ENCODE peak calls at places on chromosomes 3 and 15, in ten cellular contexts. H is GM23248, K is AG04449, E is heart left ventricle, J is cardiac fibroblast, G is tibial artery, R is IMR-90, S is body of pancreas, U is AG04450, I is HCT116. F is an unnamed sample.

GRCh38 chr3:128569756-128570155 is 76.8 kb upstream of the GATA2 start:
- DNase-seq in K (no peak), H (no peak), J (no peak), S (no peak), G (no peak), I (no peak), U (no peak), R (no peak), E (no peak), F (no peak)

GRCh38 chr3:105791919-105792786 is 76.7 kb downstream of the CBLB start:
- DNase-seq in R (peak), K (peak), J (peak), E (peak), S (peak), U (peak), H (peak), G (peak), I (no peak), F (peak)

GRCh38 chr15:37253877-37254276 is 153.5 kb upstream of the MEIS2 start:
- DNase-seq in S (no peak), K (peak), E (no peak), G (no peak), J (peak), U (no peak), I (no peak), R (peak), H (peak), F (no peak)

GRCh38 chr3:116445291-116445841 is at the start of gene LSAMP:
- DNase-seq in J (peak), I (no peak), H (peak), S (peak), E (no peak), U (no peak), K (no peak), G (no peak), R (peak), F (no peak)

GRCh38 chr15:36029606-36030005 is 483.6 kb upstream of the DPH6 start:
- DNase-seq in H (peak), I (no peak), S (no peak), G (no peak), R (peak), J (peak), K (peak), E (no peak), U (peak), F (peak)

GRCh38 chr3:125148016-125148812 is 64.3 kb downstream of the SLC12A8 start:
- DNase-seq in U (no peak), H (peak), E (no peak), K (no peak), G (no peak), R (no peak), S (no peak), J (no peak), I (no peak), F (no peak)

GRCh38 chr3:127172670-127173515 is 20.0 kb upstream of the PRR23E start:
- DNase-seq in J (peak), G (no peak), I (no peak), S (no peak), U (peak), E (no peak), H (peak), R (peak), K (no peak), F (peak)

GRCh38 chr3:9279959-9280358 is 30.5 kb upstream of the SRGAP3 start:
- DNase-seq in I (no peak), S (no peak), G (no peak), U (no peak), J (no peak), R (peak), K (no peak), H (peak), E (no peak), F (no peak)

GRCh38 chr15:70358011-70358819 is 260.5 kb upstream of the TLE3 start:
- DNase-seq in G (no peak), U (no peak), J (no peak), I (no peak), S (no peak), K (no peak), E (no peak), R (no peak), H (no peak), F (no peak)

GRCh38 chr15:60385620-60386552 is 11.9 kb downstream of the ANXA2 start:
- DNase-seq in H (peak), E (no peak), K (no peak), G (no peak), I (no peak), R (no peak), J (peak), S (no peak), U (no peak), F (no peak)

GRCh38 chr3:131549340-131549739 is 46.6 kb upstream of the MRPL3 start:
- DNase-seq in G (no peak), H (peak), J (no peak), R (no peak), S (no peak), I (peak), E (no peak), K (no peak), U (no peak), F (no peak)

GRCh38 chr3:147411235-147411607 is 2.1 kb downstream of the ZIC1 start:
- DNase-seq in J (peak), I (no peak), H (peak), R (peak), E (no peak), S (no peak), G (no peak), U (no peak), K (no peak), F (no peak)

GRCh38 chr3:126886217-126886616 is 96.7 kb upstream of the PLXNA1 start:
- DNase-seq in G (no peak), H (no peak), K (no peak), U (no peak), J (peak), I (no peak), R (peak), E (no peak), S (no peak), F (peak)

GRCh38 chr3:98814799-98815450 is 51.8 kb downstream of the ST3GAL6 start:
- DNase-seq in S (no peak), I (no peak), G (no peak), H (peak), R (peak), U (peak), K (peak), E (no peak), J (peak), F (peak)

GRCh38 chr15:85742186-85742751 is 52.5 kb downstream of the KLHL25 start:
- DNase-seq in G (peak), K (peak), R (peak), U (no peak), S (no peak), E (no peak), J (peak), H (peak), I (no peak), F (no peak)

GRCh38 chr3:82707035-82707434 is 945.6 kb upstream of the GBE1 start:
- DNase-seq in G (no peak), K (no peak), R (no peak), J (no peak), I (no peak), S (peak), E (no peak), H (no peak), U (no peak), F (no peak)

GRCh38 chr3:190673157-190673556 is 159.3 kb downstream of the IL1RAP start:
- DNase-seq in H (peak), J (peak), G (no peak), K (peak), R (peak), U (no peak), S (no peak), I (no peak), E (no peak), F (peak)

GRCh38 chr3:86995537-86995936 is 4.6 kb upstream of the VGLL3 start:
- DNase-seq in G (no peak), H (peak), S (no peak), E (no peak), R (peak), I (peak), K (peak), J (peak), U (no peak), F (peak)

GRCh38 chr3:188057124-188057523 is 96.8 kb upstream of the LPP start:
- DNase-seq in S (no peak), H (no peak), G (no peak), I (no peak), K (no peak), E (no peak), R (no peak), J (no peak), U (no peak), F (no peak)

GRCh38 chr15:38401716-38402115 is 52.2 kb upstream of the FAM98B start:
- DNase-seq in E (no peak), H (peak), S (no peak), G (no peak), R (no peak), K (no peak), I (no peak), U (no peak), J (no peak), F (no peak)

GRCh38 chr3:44962606-44963393 is 13.2 kb downstream of the ZDHHC3 start:
- DNase-seq in U (no peak), R (peak), I (no peak), J (no peak), H (peak), K (peak), G (no peak), E (no peak), S (no peak), F (no peak)

GRCh38 chr3:84717894-84718293 is 240.9 kb upstream of the CADM2 start:
- DNase-seq in I (no peak), H (no peak), K (no peak), J (no peak), R (no peak), S (no peak), E (no peak), G (no peak), U (no peak), F (no peak)

GRCh38 chr3:41683666-41684350 is 278.1 kb downstream of the ULK4 start:
- DNase-seq in J (peak), U (no peak), I (no peak), K (peak), R (peak), E (no peak), H (peak), S (no peak), G (no peak), F (no peak)

GRCh38 chr15:69919816-69920215 is 177.9 kb downstream of the TLE3 start:
- DNase-seq in G (no peak), E (no peak), J (no peak), S (no peak), R (no peak), I (no peak), H (no peak), K (no peak), U (no peak), F (no peak)

GRCh38 chr3:146131616-146132410 is 29.2 kb downstream of the PLOD2 start:
- DNase-seq in S (no peak), K (peak), J (peak), R (peak), E (no peak), G (no peak), H (peak), I (no peak), U (peak), F (peak)

GRCh38 chr15:98394546-98394945 is 253.8 kb upstream of the IGF1R start:
- DNase-seq in E (no peak), K (no peak), J (no peak), S (no peak), G (no peak), U (no peak), H (no peak), R (no peak), I (no peak), F (no peak)

GRCh38 chr15:69044899-69045298 is 30.4 kb downstream of the NOX5 start:
- DNase-seq in K (peak), E (no peak), H (peak), R (peak), U (no peak), G (no peak), I (no peak), J (peak), S (no peak), F (peak)

GRCh38 chr15:74200394-74200793 is 2.2 kb downstream of the STRA6 start:
- DNase-seq in J (peak), U (no peak), S (peak), K (no peak), R (peak), H (peak), I (peak), G (peak), E (no peak), F (peak)

GRCh38 chr15:31801152-31801551 is 229.2 kb upstream of the CHRNA7 start:
- DNase-seq in J (no peak), I (no peak), S (peak), U (no peak), E (peak), R (no peak), K (no peak), G (no peak), H (peak), F (no peak)

GRCh38 chr3:141928626-141929270 is 52.3 kb downstream of the ATP1B3 start:
- DNase-seq in R (no peak), J (no peak), H (no peak), E (no peak), S (no peak), K (no peak), U (no peak), I (no peak), G (no peak), F (no peak)

GRCh38 chr3:194540268-194540937 is 53.6 kb upstream of the ATP13A3 start:
- DNase-seq in E (no peak), S (peak), H (peak), R (peak), J (peak), U (no peak), I (no peak), G (peak), K (no peak), F (no peak)

GRCh38 chr3:196440696-196441095 is 8.5 kb upstream of the UBXN7 start:
- DNase-seq in U (no peak), I (no peak), K (no peak), R (peak), H (peak), G (no peak), E (no peak), J (no peak), S (no peak), F (no peak)

GRCh38 chr3:12994357-12994606 is 78.9 kb downstream of the IQSEC1 start:
- DNase-seq in E (peak), S (peak), G (no peak), R (no peak), I (no peak), J (no peak), K (no peak), U (no peak), H (peak), F (no peak)

GRCh38 chr15:24676431-24676830 is 856 bp downstream of the NPAP1 start:
- DNase-seq in E (no peak), U (no peak), K (no peak), I (no peak), H (no peak), R (no peak), G (no peak), S (no peak), J (no peak), F (no peak)

GRCh38 chr3:33831053-33831452 is 32.6 kb downstream of the PDCD6IP start:
- DNase-seq in U (no peak), H (peak), E (no peak), J (no peak), K (no peak), S (no peak), I (no peak), R (peak), G (no peak), F (peak)

GRCh38 chr3:139280027-139280671 is 63.7 kb upstream of the MRPS22 start:
- DNase-seq in S (no peak), K (no peak), J (no peak), R (no peak), U (no peak), E (no peak), I (no peak), H (no peak), G (no peak), F (no peak)

GRCh38 chr3:65713016-65713415 is 325.7 kb downstream of the MAGI1 start:
- DNase-seq in H (peak), R (peak), I (no peak), K (peak), J (peak), S (no peak), G (no peak), U (peak), E (no peak), F (peak)

GRCh38 chr3:10957976-10958749 is 34.4 kb upstream of the SLC6A1 start:
- DNase-seq in E (no peak), K (no peak), J (peak), R (no peak), S (peak), H (peak), U (no peak), G (no peak), I (no peak), F (no peak)

GRCh38 chr15:48550822-48551525 is 94.5 kb downstream of the FBN1 start:
- DNase-seq in J (peak), I (no peak), R (no peak), K (no peak), S (no peak), U (no peak), G (no peak), H (no peak), E (no peak), F (peak)
- H3K4me3 ChIP-seq in J (no peak), I (no peak), R (no peak), K (no peak), S (no peak), U (no peak), G (no peak), H (no peak), E (no peak), F (no peak)

GRCh38 chr3:47664519-47664918 is 85.9 kb upstream of the CSPG5 start:
- DNase-seq in R (no peak), K (no peak), I (peak), J (peak), H (peak), E (no peak), G (no peak), U (no peak), S (no peak), F (no peak)

GRCh38 chr3:47663630-47664240 is 85.1 kb upstream of the CSPG5 start:
- DNase-seq in G (no peak), U (no peak), S (no peak), J (no peak), E (no peak), K (no peak), I (no peak), H (no peak), R (no peak), F (no peak)

GRCh38 chr3:47658444-47658843 is 79.8 kb upstream of the CSPG5 start:
- DNase-seq in I (no peak), H (no peak), U (no peak), S (no peak), K (no peak), E (no peak), R (no peak), J (no peak), G (no peak), F (no peak)

GRCh38 chr3:47666118-47666517 is 87.5 kb upstream of the CSPG5 start:
- DNase-seq in J (no peak), R (no peak), U (no peak), H (no peak), I (no peak), K (no peak), G (no peak), S (no peak), E (no peak), F (no peak)

DNA sequence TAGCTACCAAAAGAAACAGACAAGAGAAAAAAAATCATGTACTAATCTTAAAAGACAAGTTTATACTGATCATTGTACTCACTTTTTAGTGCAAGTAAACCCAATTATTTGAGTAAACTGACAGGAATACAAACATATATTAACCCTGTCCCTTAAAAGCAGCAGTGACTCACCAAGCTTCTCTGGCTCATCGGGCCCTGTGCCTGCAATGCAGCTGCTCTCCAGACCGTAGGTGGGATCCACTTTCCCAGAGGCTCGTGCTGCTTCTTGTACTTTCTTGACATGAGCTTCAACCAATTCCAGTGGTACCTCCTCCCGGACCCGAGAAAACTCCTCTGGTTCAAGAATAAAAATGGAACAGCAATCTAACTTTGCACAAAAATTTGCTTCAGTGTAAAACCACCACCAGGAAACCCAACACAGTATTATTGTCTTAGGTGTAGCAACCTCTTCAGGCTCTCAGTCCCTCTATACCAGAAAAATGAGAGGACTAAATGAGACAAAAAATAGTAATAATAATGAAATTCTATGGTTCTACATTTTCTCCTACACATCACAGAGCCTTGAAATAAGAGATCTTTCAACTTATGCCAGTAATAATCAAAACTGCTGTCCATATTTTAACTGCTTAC is 82.6 kb upstream of the CSPG5 start:
- DNase-seq in R (peak), E (no peak), G (no peak), H (peak), I (no peak), S (peak), K (no peak), J (peak), U (peak), F (peak)
- H3K4me3 ChIP-seq in R (no peak), E (no peak), G (no peak), H (no peak), I (no peak), S (no peak), K (no peak), J (no peak), U (no peak), F (no peak)

GRCh38 chr15:93067649-93068085 is 21.3 kb downstream of the RGMA start:
- DNase-seq in H (peak), U (no peak), S (no peak), G (no peak), J (no peak), I (no peak), K (no peak), R (no peak), E (no peak), F (no peak)
- H3K4me3 ChIP-seq in H (no peak), U (no peak), S (no peak), G (peak), J (no peak), I (no peak), K (no peak), R (no peak), E (no peak), F (no peak)

DNA sequence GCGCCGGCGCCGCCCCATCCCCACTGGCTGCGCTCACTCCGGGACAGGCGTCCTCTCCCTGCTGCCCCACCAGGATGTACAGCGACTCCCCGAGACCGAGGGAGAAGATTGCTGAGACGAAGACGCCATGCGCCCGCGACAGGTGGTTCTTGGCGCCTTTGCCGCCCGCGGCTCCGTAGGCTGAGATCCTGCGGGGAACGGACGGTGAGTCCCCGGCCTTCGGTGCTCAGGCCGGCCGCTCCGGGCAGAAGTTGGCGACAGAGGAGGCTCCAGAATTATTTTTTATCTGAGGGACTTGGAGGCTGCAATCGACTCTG is 1.6 kb downstream of the LTK start:
- DNase-seq in R (no peak), G (no peak), H (no peak), S (no peak), K (no peak), U (no peak), J (no peak), E (peak), I (no peak), F (no peak)
- H3K4me3 ChIP-seq in R (no peak), G (peak), H (no peak), S (no peak), K (no peak), U (no peak), J (no peak), E (peak), I (no peak), F (no peak)

GRCh38 chr15:41546846-41547786 is 3.1 kb upstream of the RPAP1 start:
- DNase-seq in I (peak), R (peak), U (no peak), G (no peak), E (no peak), K (no peak), J (no peak), H (peak), S (no peak), F (peak)

GRCh38 chr15:41545218-41545617 is 1.2 kb upstream of the RPAP1 start:
- DNase-seq in H (no peak), J (no peak), E (no peak), K (no peak), U (no peak), R (no peak), S (no peak), I (no peak), G (no peak), F (no peak)

GRCh38 chr15:41544650-41545015 is 576 bp upstream of the RPAP1 start:
- DNase-seq in E (no peak), R (no peak), I (no peak), K (no peak), G (peak), H (peak), U (no peak), J (no peak), S (peak), F (no peak)

GRCh38 chr15:41543521-41543870 is 561 bp downstream of the RPAP1 start:
- DNase-seq in J (no peak), H (no peak), I (no peak), G (no peak), K (no peak), E (no peak), R (no peak), S (no peak), U (no peak), F (no peak)
- H3K4me3 ChIP-seq in J (peak), H (peak), I (peak), G (peak), K (peak), E (peak), R (peak), S (peak), U (peak), F (peak)

DNA sequence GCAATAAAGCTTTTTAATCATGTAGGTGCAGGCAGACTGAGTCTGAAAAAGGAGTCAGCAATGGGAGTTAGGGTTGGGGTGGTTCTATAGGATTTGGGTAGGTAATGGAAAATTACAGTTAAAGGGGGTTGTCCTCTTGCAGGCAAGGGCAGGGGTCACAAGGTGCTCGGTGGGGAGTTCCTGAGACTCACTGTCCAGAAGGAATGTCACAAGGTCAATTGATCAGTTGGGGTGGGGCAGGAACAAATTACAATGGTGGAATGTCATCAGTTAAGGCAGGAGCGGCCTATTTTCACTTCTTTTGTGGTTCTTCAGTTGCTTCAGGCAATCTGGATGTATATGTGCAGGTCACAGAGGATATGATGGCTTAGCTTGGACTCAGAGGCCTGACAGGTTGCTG is 13.9 kb downstream of the CCR5AS start:
- DNase-seq in E (no peak), I (no peak), R (no peak), J (no peak), S (no peak), H (no peak), G (no peak), K (no peak), U (no peak), F (no peak)
- H3K4me3 ChIP-seq in E (no peak), I (no peak), R (no peak), J (no peak), S (no peak), H (no peak), G (no peak), K (no peak), U (no peak), F (no peak)

F was measured in brain microvascular endothelial cell.